ENCODE peak calls at places on chromosomes 12 and 14, in six cellular contexts. M, Q, K, V, L and W are unnamed samples.

GRCh38 chr12:14216405-14217294 is 148.8 kb upstream of the ATF7IP start:
- DNase-seq in M (no peak), Q (no peak), K (no peak), V (no peak), L (no peak), W (no peak)

GRCh38 chr14:68757618-68758081 is 35.2 kb downstream of the ZFP36L1 start:
- DNase-seq in M (peak; percentile 14), Q (no peak), K (peak; percentile 26), V (no peak), L (no peak), W (no peak)

GRCh38 chr12:132118876-132119275 is 25.2 kb downstream of the DDX51 start:
- DNase-seq in M (no peak), Q (no peak), K (no peak), V (no peak), L (no peak), W (no peak)

GRCh38 chr12:45232771-45233372 is 17.0 kb downstream of the ANO6 start:
- DNase-seq in M (peak; percentile 21), Q (peak; percentile 96), K (no peak), V (no peak), L (peak; percentile 20), W (no peak)

GRCh38 chr12:76778358-76778757 is 14.4 kb downstream of the ZDHHC17 start:
- DNase-seq in M (no peak), Q (no peak), K (no peak), V (no peak), L (no peak), W (no peak)

GRCh38 chr12:98840325-98840724 is 195.2 kb downstream of the APAF1 start:
- DNase-seq in M (no peak), Q (no peak), K (no peak), V (no peak), L (no peak), W (no peak)

GRCh38 chr14:73721101-73721821 is 7.1 kb upstream of the PNMA1 start:
- DNase-seq in M (peak; percentile 7), Q (no peak), K (no peak), V (peak; percentile 41), L (no peak), W (no peak)

GRCh38 chr12:91926810-91927209 is 218.8 kb downstream of the BTG1 start:
- DNase-seq in M (no peak), Q (peak; percentile 90), K (no peak), V (no peak), L (no peak), W (peak; percentile 72)

GRCh38 chr12:690466-690865 is 27.2 kb upstream of the NINJ2 start:
- DNase-seq in M (no peak), Q (no peak), K (no peak), V (peak; percentile 37), L (no peak), W (no peak)

GRCh38 chr14:24274101-24274543 is 2.7 kb upstream of the RABGGTA start:
- DNase-seq in M (no peak), Q (peak; percentile 86), K (peak; percentile 59), V (no peak), L (no peak), W (no peak)

GRCh38 chr12:42588981-42589464 is 523 bp downstream of the PRICKLE1 start:
- DNase-seq in M (peak; percentile 49), Q (no peak), K (peak; percentile 11), V (peak; percentile 84), L (peak; percentile 47), W (no peak)

DNA sequence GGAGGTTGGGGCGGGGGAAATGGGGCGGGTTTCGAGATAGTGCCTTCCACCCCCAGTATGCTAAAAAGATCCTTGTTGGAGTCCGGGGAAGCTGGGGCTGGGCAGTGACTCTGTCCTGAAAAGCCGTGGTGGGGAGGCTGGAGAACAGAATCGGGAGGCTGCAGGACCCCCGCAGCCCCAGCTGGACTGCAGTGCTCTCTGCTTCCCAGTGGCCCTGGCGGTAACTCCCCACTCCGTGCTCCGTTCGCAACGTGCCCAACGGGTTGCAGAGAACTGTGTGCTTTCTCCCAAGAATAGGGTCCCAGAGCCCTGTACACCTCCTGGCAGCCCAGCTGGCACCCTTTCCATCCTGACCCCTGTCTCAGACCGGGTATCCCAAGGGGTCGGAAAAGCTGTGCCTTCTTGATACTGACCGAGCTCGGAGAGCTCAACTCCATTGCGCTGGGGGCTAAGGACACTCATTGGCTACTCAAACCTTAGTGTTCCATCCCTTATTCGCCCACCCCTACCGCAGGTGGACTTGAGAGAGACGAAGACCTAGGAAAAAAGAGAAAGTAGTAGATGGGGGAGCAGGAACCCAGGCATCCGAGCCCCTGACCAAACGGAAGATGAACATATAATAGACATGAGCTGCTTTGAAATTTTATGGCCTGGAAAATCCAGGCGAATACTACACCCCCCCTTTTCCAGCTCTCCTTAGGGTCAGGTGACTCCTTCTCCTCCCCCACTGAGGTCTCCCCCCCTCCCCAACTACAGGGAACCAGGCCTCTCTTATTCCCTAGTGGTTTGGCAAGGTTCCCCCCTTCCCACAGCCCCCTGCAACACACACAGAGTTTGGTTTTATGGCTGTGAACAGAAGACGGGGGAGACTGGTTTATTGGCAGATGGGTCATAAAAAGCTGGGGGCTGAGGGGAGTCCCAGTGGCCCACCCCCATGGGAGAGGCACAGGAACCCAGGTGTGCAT is 1.3 kb downstream of the GDF11 start:
- DNase-seq in M (no peak), Q (no peak), K (peak; percentile 35), V (peak; percentile 47), L (no peak), W (no peak)
- TF ChIP-seq CTCF in M (no peak), Q (no peak), K (no peak), V (no peak), L (no peak), W (peak; percentile 6)

GRCh38 chr14:37862263-37862662 is 266.8 kb downstream of the TTC6 start:
- DNase-seq in M (no peak), Q (no peak), K (no peak), V (no peak), L (no peak), W (no peak)

GRCh38 chr14:37865719-37866549 is 270.5 kb downstream of the TTC6 start:
- DNase-seq in M (no peak), Q (no peak), K (no peak), V (no peak), L (no peak), W (no peak)

GRCh38 chr14:37864861-37865718 is 269.7 kb downstream of the TTC6 start:
- DNase-seq in M (peak; percentile 75), Q (no peak), K (no peak), V (no peak), L (no peak), W (no peak)

GRCh38 chr14:37859177-37859576 is 263.7 kb downstream of the TTC6 start:
- DNase-seq in M (no peak), Q (no peak), K (no peak), V (no peak), L (no peak), W (no peak)

DNA sequence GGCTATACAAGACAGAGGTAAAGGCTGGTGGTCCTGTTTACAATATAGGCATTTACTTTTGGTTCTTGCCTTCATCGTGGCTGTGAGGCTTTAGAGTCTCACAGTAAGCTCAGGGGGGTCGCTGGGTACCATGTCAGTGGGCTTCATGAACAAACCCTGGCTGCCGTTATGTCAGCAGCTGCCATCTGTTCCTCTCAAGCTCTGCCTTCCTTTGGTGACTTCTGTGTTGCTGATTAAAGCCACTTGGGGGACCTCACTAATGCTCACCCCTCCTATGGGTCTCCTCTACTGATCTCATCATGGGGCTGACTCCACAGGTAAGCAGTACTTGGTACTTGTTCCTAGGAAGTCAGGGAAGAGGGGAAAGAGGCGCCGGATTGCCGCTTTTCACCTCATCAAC is 268.7 kb downstream of the TTC6 start:
- DNase-seq in M (no peak), Q (no peak), K (no peak), V (no peak), L (no peak), W (no peak)
- H3K27ac ChIP-seq in M (peak overlapping the region; percentile 74), Q (no peak overlapping the region), K (no peak overlapping the region), V (no peak overlapping the region), L (no peak overlapping the region), W (no peak overlapping the region)

GRCh38 chr12:3201741-3202500 is 124.7 kb downstream of the TSPAN9 start:
- DNase-seq in M (no peak), Q (no peak), K (no peak), V (no peak), L (no peak), W (no peak)

GRCh38 chr12:3200032-3200617 is 122.9 kb downstream of the TSPAN9 start:
- DNase-seq in M (peak; percentile 23), Q (no peak), K (no peak), V (peak; percentile 96), L (peak; percentile 48), W (no peak)

GRCh38 chr12:3197131-3197818 is 120.1 kb downstream of the TSPAN9 start:
- DNase-seq in M (no peak), Q (no peak), K (no peak), V (no peak), L (no peak), W (no peak)

GRCh38 chr12:3200779-3201738 is 123.9 kb downstream of the TSPAN9 start:
- DNase-seq in M (no peak), Q (no peak), K (no peak), V (peak; percentile 66), L (no peak), W (no peak)

DNA sequence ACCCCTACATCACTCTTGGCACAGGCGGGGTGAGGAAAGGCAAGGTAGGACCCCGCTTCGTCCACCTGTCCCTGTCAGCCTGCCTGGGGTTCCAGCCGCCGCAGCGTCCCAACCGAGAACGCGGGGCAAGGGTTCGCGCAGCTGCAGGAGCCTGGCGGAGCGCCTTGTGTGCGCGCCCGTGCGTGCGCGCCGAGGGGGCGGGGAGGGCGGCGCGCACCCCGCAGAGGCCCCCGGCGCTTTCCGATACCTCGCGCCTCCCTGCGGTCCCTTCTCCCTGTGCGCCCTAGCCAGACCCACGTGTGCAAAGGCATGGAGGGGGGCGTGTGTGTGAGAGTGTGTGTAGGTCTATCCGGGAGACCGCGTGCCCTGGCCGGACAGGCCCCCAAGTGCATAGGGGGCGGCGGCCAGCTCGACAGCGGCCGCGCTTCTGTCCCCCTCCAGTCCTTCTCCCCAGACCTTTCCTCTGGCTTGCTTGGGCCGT is 122.4 kb downstream of the TSPAN9 start:
- DNase-seq in M (peak; percentile 18), Q (no peak), K (no peak), V (peak; percentile 69), L (peak; percentile 50), W (no peak)
- TF ChIP-seq CTCF in M (no peak), Q (no peak), K (no peak), V (no peak), L (no peak), W (no peak)

DNA sequence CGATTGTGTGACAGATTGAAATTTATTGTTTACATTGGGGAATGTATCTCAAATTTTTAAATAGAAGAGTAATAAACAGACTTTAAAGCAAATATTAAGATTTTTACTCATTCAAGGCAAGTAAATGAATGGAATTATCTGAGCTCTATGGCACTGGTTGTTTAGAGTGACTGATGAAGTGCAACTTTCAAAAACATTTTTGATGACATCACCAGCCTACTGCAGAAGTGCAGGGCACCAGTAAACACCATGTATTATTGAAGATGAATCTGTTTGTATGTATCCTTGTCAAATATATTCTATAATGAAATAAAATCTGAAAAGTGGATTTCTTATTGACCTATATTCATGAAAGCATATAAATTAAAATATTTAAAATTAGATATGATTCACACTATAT is 124.0 kb upstream of the EVL start:
- DNase-seq in M (no peak), Q (no peak), K (no peak), V (no peak), L (no peak), W (no peak)
- H3K27ac ChIP-seq in M (no peak overlapping the region), Q (no peak overlapping the region), K (no peak overlapping the region), V (no peak overlapping the region), L (no peak overlapping the region), W (no peak overlapping the region)